ENCODE peak calls at places on chromosomes 11 and 22, in five cellular contexts. W, X, S, R and J are unnamed samples.

GRCh38 chr22:42967005-42967404 is 47.9 kb downstream of the PACSIN2 start:
- DNase-seq in W (no peak), X (no peak), S (no peak), R (no peak), J (no peak)

GRCh38 chr11:12163181-12163841 is 52.9 kb downstream of the MICAL2 start:
- DNase-seq in W (no peak), X (peak; percentile 75), S (no peak), R (no peak), J (no peak)

GRCh38 chr11:2758751-2759150 is 59.0 kb upstream of the KCNQ1OT1 start:
- DNase-seq in W (no peak), X (no peak), S (no peak), R (no peak), J (peak; percentile 11)

GRCh38 chr22:35697142-35697541 is 20.5 kb upstream of the APOL5 start:
- DNase-seq in W (no peak), X (no peak), S (no peak), R (no peak), J (no peak)

GRCh38 chr11:35529971-35530495 is 4.6 kb upstream of the PAMR1 start:
- DNase-seq in W (no peak), X (no peak), S (no peak), R (no peak), J (no peak)

GRCh38 chr22:19766506-19767426 is 6.2 kb downstream of the TBX1 start:
- DNase-seq in W (no peak), X (no peak), S (no peak), R (no peak), J (peak; percentile 81)

GRCh38 chr11:110759972-110760381 is 47.7 kb upstream of the ARHGAP20 start:
- DNase-seq in W (no peak), X (no peak), S (no peak), R (no peak), J (no peak)

GRCh38 chr11:26551186-26551801 is 20.8 kb downstream of the MUC15 start:
- DNase-seq in W (no peak), X (no peak), S (no peak), R (no peak), J (no peak)

GRCh38 chr11:108616549-108616948 is 23.0 kb upstream of the EXPH5 start:
- DNase-seq in W (no peak), X (no peak), S (no peak), R (no peak), J (no peak)

GRCh38 chr11:6253196-6253595 is 6.4 kb upstream of the CCKBR start:
- DNase-seq in W (no peak), X (no peak), S (no peak), R (no peak), J (no peak)

GRCh38 chr11:69491071-69492031 is 9.9 kb downstream of the LINC01488 start:
- DNase-seq in W (no peak), X (no peak), S (no peak), R (no peak), J (peak; percentile 44)

GRCh38 chr22:46941958-46942815 is 179.7 kb downstream of the TBC1D22A start:
- DNase-seq in W (no peak), X (peak; percentile 62), S (no peak), R (no peak), J (no peak)

GRCh38 chr11:94845622-94846021 is 77.5 kb downstream of the AMOTL1 start:
- DNase-seq in W (no peak), X (no peak), S (no peak), R (no peak), J (peak; percentile 53)

GRCh38 chr22:42967933-42968332 is 47.0 kb downstream of the PACSIN2 start:
- DNase-seq in W (no peak), X (peak; percentile 68), S (no peak), R (no peak), J (peak; percentile 86)

GRCh38 chr11:112784323-112785073 is 176.7 kb upstream of the NCAM1 start:
- DNase-seq in W (no peak), X (peak; percentile 68), S (peak; percentile 13), R (peak; percentile 87), J (no peak)

GRCh38 chr11:81005595-81005994 is 1564.8 kb upstream of the TENM4 start:
- DNase-seq in W (no peak), X (no peak), S (no peak), R (no peak), J (no peak)

GRCh38 chr22:20438066-20438677 is 547 bp upstream of the SCARF2 start:
- DNase-seq in W (no peak), X (no peak), S (no peak), R (peak; percentile 13), J (peak; percentile 49)

GRCh38 chr11:110711776-110712642 is at the start of gene ARHGAP20:
- DNase-seq in W (peak; percentile 68), X (peak; percentile 61), S (no peak), R (peak; percentile 75), J (peak; percentile 84)

GRCh38 chr11:17655682-17656081 is 63.7 kb upstream of the MYOD1 start:
- DNase-seq in W (no peak), X (no peak), S (no peak), R (no peak), J (no peak)

GRCh38 chr22:46626911-46627805 is 7.0 kb downstream of the GRAMD4 start:
- DNase-seq in W (peak; percentile 39), X (no peak), S (peak; percentile 64), R (no peak), J (no peak)

GRCh38 chr22:34427841-34428240 is 507.6 kb upstream of the LARGE1 start:
- DNase-seq in W (no peak), X (no peak), S (no peak), R (no peak), J (no peak)

GRCh38 chr11:134004406-134005197 is 47.8 kb upstream of the IGSF9B start:
- DNase-seq in W (no peak), X (peak; percentile 35), S (no peak), R (no peak), J (no peak)

GRCh38 chr11:65498977-65499712 is at the start of gene MALAT1:
- DNase-seq in W (peak; percentile 92), X (peak; percentile 96), S (no peak), R (peak; percentile 96), J (peak; percentile 94)